ENCODE peak calls at places on chromosomes 1 and 21, in nine cellular contexts. N, T, O, M, A, G, S, L and I are unnamed samples.

GRCh38 chr1:242523282-242523967 is 1.1 kb downstream of the PLD5 start:
- DNase-seq in G (no peak), T (no peak), M (no peak), S (peak; percentile 16), A (no peak), O (peak; percentile 6), L (no peak), N (peak; percentile 74), I (peak; percentile 5)

GRCh38 chr1:213275293-213275692 is 224.3 kb downstream of the RPS6KC1 start:
- DNase-seq in S (no peak), O (no peak), A (no peak), T (no peak), M (no peak), L (no peak), N (no peak), G (no peak), I (no peak)

GRCh38 chr1:27862671-27863551 is 9.4 kb upstream of the THEMIS2 start:
- DNase-seq in L (no peak), M (no peak), A (peak; percentile 98), T (peak; percentile 95), S (no peak), O (no peak), G (peak; percentile 94), N (no peak), I (no peak)

GRCh38 chr1:208309771-208310170 is 65.6 kb upstream of the PLXNA2 start:
- DNase-seq in L (no peak), G (no peak), N (no peak), M (no peak), A (peak; percentile 68), S (no peak), O (no peak), T (no peak), I (no peak)

GRCh38 chr21:36792505-36792967 is 93.6 kb downstream of the SIM2 start:
- DNase-seq in N (peak; percentile 51), M (no peak), O (no peak), L (peak; percentile 58), S (no peak), G (no peak), A (peak; percentile 95), T (peak; percentile 8), I (no peak)

GRCh38 chr1:44822131-44822701 is 13.9 kb downstream of the BTBD19 start:
- DNase-seq in O (no peak), T (no peak), N (no peak), A (no peak), G (no peak), L (no peak), M (no peak), S (no peak), I (no peak)

GRCh38 chr1:196590959-196591358 is 17.3 kb downstream of the KCNT2 start:
- DNase-seq in A (no peak), S (no peak), M (no peak), L (no peak), G (no peak), O (no peak), T (no peak), N (no peak), I (no peak)

GRCh38 chr1:50720457-50721053 is 239.5 kb downstream of the FAF1 start:
- DNase-seq in M (no peak), A (no peak), G (no peak), T (no peak), N (no peak), O (peak; percentile 30), L (no peak), S (no peak), I (no peak)

GRCh38 chr1:193537266-193538003 is 351.0 kb upstream of the B3GALT2 start:
- DNase-seq in L (no peak), T (peak; percentile 6), M (no peak), S (peak; percentile 22), O (no peak), N (no peak), A (peak; percentile 4), G (no peak), I (peak; percentile 48)

GRCh38 chr21:25772680-25773079 is 37.9 kb downstream of the GABPA start:
- DNase-seq in L (no peak), G (no peak), T (peak; percentile 77), O (no peak), N (no peak), A (peak; percentile 52), S (no peak), M (no peak), I (no peak)

GRCh38 chr1:37726191-37726590 is 33.9 kb downstream of the CDCA8 start:
- DNase-seq in G (no peak), L (no peak), T (no peak), A (no peak), S (no peak), M (peak; percentile 24), O (no peak), N (no peak), I (no peak)

GRCh38 chr1:161330346-161330745 is 16.2 kb downstream of the SDHC start:
- DNase-seq in M (no peak), S (no peak), A (peak; percentile 55), T (no peak), O (no peak), G (no peak), N (no peak), L (no peak), I (no peak)

GRCh38 chr1:229204863-229205777 is 65.8 kb upstream of the RAB4A start:
- DNase-seq in N (no peak), M (no peak), A (no peak), O (peak; percentile 41), L (peak; percentile 92), T (no peak), G (no peak), S (no peak), I (no peak)

GRCh38 chr1:48341221-48341620 is 118.7 kb downstream of the SLC5A9 start:
- DNase-seq in N (no peak), S (no peak), A (peak; percentile 1), M (no peak), L (no peak), O (no peak), T (no peak), G (no peak), I (no peak)

GRCh38 chr1:89781494-89782126 is 39.2 kb upstream of the LRRC8D start:
- DNase-seq in G (no peak), O (no peak), L (no peak), A (no peak), M (no peak), S (peak; percentile 31), N (no peak), T (no peak), I (no peak)

GRCh38 chr1:30616759-30617158 is 106.6 kb downstream of the MATN1 start:
- DNase-seq in S (no peak), N (no peak), A (no peak), M (no peak), T (no peak), O (no peak), L (no peak), G (no peak), I (no peak)

GRCh38 chr1:42177551-42177981 is 13.0 kb upstream of the GUCA2A start:
- DNase-seq in A (peak; percentile 67), T (no peak), N (peak; percentile 57), G (no peak), O (no peak), L (peak; percentile 91), M (peak; percentile 23), S (no peak), I (no peak)